ENCODE peak calls at places on chromosomes 3 and 15, in four cellular contexts. One of them, this sample, is unnamed.

GRCh38 chr15:48143856-48144255 is 23.1 kb downstream of the SLC24A5 start:
- DNase-seq in upper lobe of right lung: no peak
- DNase-seq in A673: no peak
- DNase-seq in CD4-positive, alpha-beta T cell: no peak
- DNase-seq in this sample: no peak

GRCh38 chr3:9316881-9317341 is 45.9 kb upstream of the THUMPD3 start:
- DNase-seq in CD4-positive, alpha-beta T cell: no peak
- DNase-seq in A673: no peak
- DNase-seq in upper lobe of right lung: no peak
- DNase-seq in this sample: peak; percentile 17

GRCh38 chr3:104742044-104742443 is 624.7 kb upstream of the ALCAM start:
- DNase-seq in CD4-positive, alpha-beta T cell: no peak
- DNase-seq in upper lobe of right lung: no peak
- DNase-seq in A673: no peak
- DNase-seq in this sample: no peak

GRCh38 chr3:197001106-197001971 is 28.3 kb downstream of the MELTF start:
- DNase-seq in A673: no peak
- DNase-seq in upper lobe of right lung: no peak
- DNase-seq in CD4-positive, alpha-beta T cell: no peak
- DNase-seq in this sample: no peak

GRCh38 chr3:187767266-187768032 is 22.2 kb upstream of the BCL6 start:
- DNase-seq in upper lobe of right lung: no peak
- DNase-seq in A673: no peak
- DNase-seq in CD4-positive, alpha-beta T cell: no peak
- DNase-seq in this sample: no peak

GRCh38 chr3:78832785-78833204 is 935.0 kb downstream of the ROBO1 start:
- DNase-seq in CD4-positive, alpha-beta T cell: no peak
- DNase-seq in upper lobe of right lung: no peak
- DNase-seq in A673: no peak
- DNase-seq in this sample: no peak

GRCh38 chr15:87045741-87046140 is 966.1 kb downstream of the AGBL1 start:
- DNase-seq in CD4-positive, alpha-beta T cell: no peak
- DNase-seq in A673: no peak
- DNase-seq in upper lobe of right lung: no peak
- DNase-seq in this sample: no peak

GRCh38 chr3:85075663-85076062 is 116.9 kb downstream of the CADM2 start:
- DNase-seq in upper lobe of right lung: no peak
- DNase-seq in A673: no peak
- DNase-seq in CD4-positive, alpha-beta T cell: no peak
- DNase-seq in this sample: no peak

GRCh38 chr3:183807329-183807728 is 18.0 kb downstream of the MAP6D1 start:
- DNase-seq in upper lobe of right lung: no peak
- DNase-seq in CD4-positive, alpha-beta T cell: no peak
- DNase-seq in A673: no peak
- DNase-seq in this sample: no peak

GRCh38 chr3:108333951-108334350 is 37.6 kb downstream of the HHLA2 start:
- DNase-seq in A673: no peak
- DNase-seq in upper lobe of right lung: no peak
- DNase-seq in CD4-positive, alpha-beta T cell: no peak
- DNase-seq in this sample: no peak

GRCh38 chr3:16067837-16068471 is 106.5 kb upstream of the GALNT15 start:
- DNase-seq in A673: peak; percentile 21
- DNase-seq in upper lobe of right lung: no peak
- DNase-seq in CD4-positive, alpha-beta T cell: no peak
- DNase-seq in this sample: no peak

GRCh38 chr3:94137377-94137776 is 74.5 kb downstream of the NSUN3 start:
- DNase-seq in upper lobe of right lung: no peak
- DNase-seq in A673: no peak
- DNase-seq in CD4-positive, alpha-beta T cell: no peak
- DNase-seq in this sample: no peak

GRCh38 chr3:184391266-184391665 is 11.4 kb downstream of the CHRD start:
- DNase-seq in A673: no peak
- DNase-seq in CD4-positive, alpha-beta T cell: no peak
- DNase-seq in upper lobe of right lung: no peak
- DNase-seq in this sample: no peak

GRCh38 chr3:109025896-109026295 is 72.2 kb upstream of the GUCA1C start:
- DNase-seq in A673: no peak
- DNase-seq in upper lobe of right lung: no peak
- DNase-seq in CD4-positive, alpha-beta T cell: no peak
- DNase-seq in this sample: no peak

GRCh38 chr15:37220949-37221670 is 120.8 kb upstream of the MEIS2 start:
- DNase-seq in upper lobe of right lung: no peak
- DNase-seq in CD4-positive, alpha-beta T cell: no peak
- DNase-seq in A673: no peak
- DNase-seq in this sample: no peak

GRCh38 chr3:54891540-54891897 is 36.3 kb downstream of the LRTM1 start:
- DNase-seq in CD4-positive, alpha-beta T cell: no peak
- DNase-seq in upper lobe of right lung: peak; percentile 82
- DNase-seq in A673: peak; percentile 42
- DNase-seq in this sample: no peak

GRCh38 chr3:113660901-113661300 is 35.5 kb downstream of the USF3 start:
- DNase-seq in A673: no peak
- DNase-seq in upper lobe of right lung: no peak
- DNase-seq in CD4-positive, alpha-beta T cell: no peak
- DNase-seq in this sample: no peak
- H3K27ac ChIP-seq in A673: no peak overlapping the region
- H3K27ac ChIP-seq in upper lobe of right lung: no peak overlapping the region
- H3K27ac ChIP-seq in CD4-positive, alpha-beta T cell: no peak overlapping the region
- H3K27ac ChIP-seq in this sample: no peak overlapping the region

DNA sequence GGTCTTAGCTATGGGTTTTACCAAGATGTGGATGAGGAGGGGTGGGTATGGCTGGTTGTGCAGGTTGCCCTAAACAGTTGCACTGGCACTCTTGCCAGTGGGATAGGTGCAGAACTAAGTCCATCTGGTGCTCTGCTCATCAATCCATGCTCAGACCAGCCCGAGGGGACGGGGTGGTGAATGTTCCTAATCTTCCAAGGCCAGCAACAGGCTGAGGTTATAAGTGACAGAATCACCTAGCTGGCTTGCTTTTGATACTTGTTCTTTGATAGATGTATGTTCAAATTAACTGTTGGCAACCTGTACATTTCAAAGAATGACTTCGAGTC is 53.5 kb upstream of the CCR2 start:
- DNase-seq in upper lobe of right lung: no peak
- DNase-seq in A673: no peak
- DNase-seq in CD4-positive, alpha-beta T cell: no peak
- DNase-seq in this sample: no peak
- H3K27ac ChIP-seq in upper lobe of right lung: peak overlapping the region; percentile 60
- H3K27ac ChIP-seq in A673: no peak overlapping the region
- H3K27ac ChIP-seq in CD4-positive, alpha-beta T cell: no peak overlapping the region
- H3K27ac ChIP-seq in this sample: no peak overlapping the region

GRCh38 chr3:100160516-100160915 is 46.2 kb upstream of the FILIP1L start:
- DNase-seq in CD4-positive, alpha-beta T cell: no peak
- DNase-seq in A673: no peak
- DNase-seq in upper lobe of right lung: no peak
- DNase-seq in this sample: no peak

GRCh38 chr3:100164730-100165129 is 50.4 kb upstream of the FILIP1L start:
- DNase-seq in CD4-positive, alpha-beta T cell: no peak
- DNase-seq in upper lobe of right lung: no peak
- DNase-seq in A673: no peak
- DNase-seq in this sample: no peak

GRCh38 chr3:100159564-100160153 is 45.4 kb upstream of the FILIP1L start:
- DNase-seq in upper lobe of right lung: no peak
- DNase-seq in A673: peak; percentile 10
- DNase-seq in CD4-positive, alpha-beta T cell: no peak
- DNase-seq in this sample: no peak

GRCh38 chr3:100165926-100166550 is 51.7 kb upstream of the FILIP1L start:
- DNase-seq in A673: no peak
- DNase-seq in upper lobe of right lung: no peak
- DNase-seq in CD4-positive, alpha-beta T cell: no peak
- DNase-seq in this sample: no peak

DNA sequence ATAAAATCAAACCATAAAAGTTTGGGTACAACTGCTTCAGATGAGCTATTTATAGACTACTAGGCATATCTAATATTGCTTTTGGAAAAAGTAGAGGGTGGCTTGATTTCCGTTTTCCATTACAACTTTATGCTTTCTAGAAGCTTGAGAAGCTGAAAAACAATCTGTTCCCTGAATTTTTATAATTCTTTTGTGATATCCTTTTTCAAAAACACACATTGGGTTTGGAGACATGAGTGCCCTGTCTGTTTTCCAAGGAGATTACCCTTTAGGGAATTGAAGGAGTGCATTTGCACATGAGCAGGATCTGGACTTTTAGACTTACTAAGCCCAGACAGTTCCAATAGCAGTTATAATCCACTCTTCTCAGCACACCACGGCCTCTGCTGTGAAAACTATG is 49.5 kb upstream of the FILIP1L start:
- DNase-seq in CD4-positive, alpha-beta T cell: no peak
- DNase-seq in upper lobe of right lung: no peak
- DNase-seq in A673: no peak
- DNase-seq in this sample: no peak
- H3K27ac ChIP-seq in CD4-positive, alpha-beta T cell: no peak overlapping the region
- H3K27ac ChIP-seq in upper lobe of right lung: no peak overlapping the region
- H3K27ac ChIP-seq in A673: no peak overlapping the region
- H3K27ac ChIP-seq in this sample: no peak overlapping the region

DNA sequence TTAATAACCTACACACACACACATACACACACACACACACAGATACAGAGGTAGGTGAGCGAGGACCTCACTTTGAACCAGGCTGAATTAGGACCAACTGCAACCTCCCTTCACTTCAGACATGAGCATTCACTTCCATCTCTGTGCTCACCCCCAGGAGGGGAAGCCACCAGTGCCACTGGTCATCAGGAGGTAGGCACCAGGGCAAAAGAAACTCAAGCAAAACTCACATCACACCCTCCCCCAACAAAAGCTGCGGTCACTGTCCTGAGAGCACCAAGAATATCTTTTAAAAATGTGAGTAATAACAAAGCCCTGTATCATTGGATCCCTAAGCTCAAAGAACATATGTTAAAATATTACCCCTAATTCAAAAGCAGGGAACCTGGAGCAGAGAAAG is 8.1 kb downstream of the FOXP1 start:
- DNase-seq in upper lobe of right lung: no peak
- DNase-seq in CD4-positive, alpha-beta T cell: no peak
- DNase-seq in A673: no peak
- DNase-seq in this sample: no peak
- H3K27ac ChIP-seq in upper lobe of right lung: no peak overlapping the region
- H3K27ac ChIP-seq in CD4-positive, alpha-beta T cell: no peak overlapping the region
- H3K27ac ChIP-seq in A673: no peak overlapping the region
- H3K27ac ChIP-seq in this sample: no peak overlapping the region

DNA sequence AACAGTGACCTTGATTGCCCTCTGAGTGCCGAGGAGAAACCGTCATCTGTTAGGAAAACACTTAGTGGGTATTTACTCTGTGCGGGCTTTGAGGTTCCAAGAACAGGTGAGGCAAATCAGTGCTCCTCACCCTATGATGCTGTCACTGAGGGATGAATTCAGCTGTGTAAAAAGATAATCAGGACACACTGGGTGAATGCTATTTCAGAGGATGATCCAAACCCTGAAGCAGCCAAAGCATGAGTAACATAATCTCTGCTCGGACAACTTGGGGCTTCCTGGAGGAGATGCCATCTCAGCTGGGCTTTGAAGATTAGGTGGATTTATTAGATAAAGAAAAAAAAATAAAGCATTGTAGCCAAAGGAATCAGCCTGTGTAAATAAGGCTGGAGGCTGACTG is 10.5 kb upstream of the GADL1 start:
- DNase-seq in CD4-positive, alpha-beta T cell: no peak
- DNase-seq in A673: no peak
- DNase-seq in upper lobe of right lung: no peak
- DNase-seq in this sample: no peak
- H3K27ac ChIP-seq in CD4-positive, alpha-beta T cell: no peak overlapping the region
- H3K27ac ChIP-seq in A673: no peak overlapping the region
- H3K27ac ChIP-seq in upper lobe of right lung: no peak overlapping the region
- H3K27ac ChIP-seq in this sample: no peak overlapping the region

DNA sequence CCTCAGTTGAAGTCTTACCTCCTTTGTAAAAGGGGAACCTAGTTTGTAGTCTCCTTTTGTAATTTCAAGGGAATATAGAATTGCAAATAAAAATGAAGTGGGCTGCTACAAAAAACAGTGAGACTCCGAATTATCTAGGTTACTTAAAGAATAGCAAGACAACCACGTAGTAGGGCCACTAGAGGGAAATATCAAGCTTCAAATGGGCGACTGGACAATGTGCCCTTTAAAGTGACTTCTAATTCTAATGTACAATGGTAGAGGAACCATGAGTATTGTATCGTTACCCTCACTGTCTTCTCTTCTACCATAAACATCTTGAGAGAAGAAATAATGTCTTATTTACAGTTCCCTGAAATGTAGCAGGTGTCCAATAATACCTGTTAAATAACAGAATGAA is 56.3 kb downstream of the TP63 start:
- DNase-seq in upper lobe of right lung: no peak
- DNase-seq in CD4-positive, alpha-beta T cell: no peak
- DNase-seq in A673: no peak
- DNase-seq in this sample: no peak
- H3K27ac ChIP-seq in upper lobe of right lung: no peak overlapping the region
- H3K27ac ChIP-seq in CD4-positive, alpha-beta T cell: no peak overlapping the region
- H3K27ac ChIP-seq in A673: no peak overlapping the region
- H3K27ac ChIP-seq in this sample: no peak overlapping the region

GRCh38 chr3:152707314-152707713 is 127.6 kb upstream of the P2RY1 start:
- DNase-seq in A673: no peak
- DNase-seq in upper lobe of right lung: no peak
- DNase-seq in CD4-positive, alpha-beta T cell: no peak
- DNase-seq in this sample: no peak

DNA sequence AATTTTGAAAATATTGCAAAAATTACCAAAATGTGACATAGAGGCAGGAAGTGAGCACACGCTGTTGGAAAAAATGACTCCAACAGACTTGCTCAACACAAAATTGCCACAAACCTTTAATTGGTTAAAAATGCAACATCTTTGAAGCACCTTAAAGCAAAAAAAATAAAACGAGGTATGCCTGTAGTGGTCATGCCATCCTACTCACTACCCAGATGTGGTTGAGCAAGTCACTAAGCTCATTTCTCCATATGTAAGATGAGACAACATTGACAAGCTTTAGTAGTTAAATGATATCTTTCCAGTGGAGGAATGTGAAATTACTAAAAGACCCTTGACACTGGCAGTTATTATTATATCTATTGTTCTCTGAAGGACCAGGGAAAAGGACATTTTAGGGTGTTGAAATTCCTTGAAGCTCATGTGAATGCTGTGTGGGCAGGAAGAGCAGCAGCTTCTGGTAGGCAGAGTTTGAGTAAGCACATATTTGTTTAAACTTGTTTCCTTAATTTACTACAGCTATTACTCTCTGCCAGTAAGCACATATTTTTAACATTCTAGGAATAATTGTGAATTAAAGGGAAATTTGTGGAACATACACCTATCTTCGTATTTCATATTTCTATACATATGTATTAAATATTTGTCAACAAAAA is 131.6 kb upstream of the P2RY1 start:
- DNase-seq in CD4-positive, alpha-beta T cell: no peak
- DNase-seq in upper lobe of right lung: no peak
- DNase-seq in A673: no peak
- DNase-seq in this sample: no peak
- H3K27ac ChIP-seq in CD4-positive, alpha-beta T cell: no peak overlapping the region
- H3K27ac ChIP-seq in upper lobe of right lung: no peak overlapping the region
- H3K27ac ChIP-seq in A673: no peak overlapping the region
- H3K27ac ChIP-seq in this sample: no peak overlapping the region